ENCODE peak calls at places on chromosomes 13 and 19, in nine cellular contexts. One of them, this sample, is unnamed. For H3K27me3, the result is how much of the 10 kb centered on the place peaks cover.

GRCh38 chr13:77065456-77066147 is 38.6 kb upstream of the FBXL3 start:
- DNase-seq in HCT116: no peak
- DNase-seq in left lung: no peak
- DNase-seq in suprapubic skin: no peak
- DNase-seq in left ventricle myocardium inferior: no peak
- DNase-seq in hepatocyte: no peak
- DNase-seq in body of pancreas: no peak
- DNase-seq in HAP-1: no peak
- DNase-seq in colonic mucosa: no peak
- DNase-seq in this sample: no peak

GRCh38 chr19:19034204-19034624 is 811 bp downstream of the ARMC6 start:
- DNase-seq in body of pancreas: peak
- DNase-seq in colonic mucosa: peak
- DNase-seq in HAP-1: peak
- DNase-seq in HCT116: peak
- DNase-seq in left lung: peak
- DNase-seq in suprapubic skin: no peak
- DNase-seq in left ventricle myocardium inferior: no peak
- DNase-seq in hepatocyte: peak
- DNase-seq in this sample: peak

GRCh38 chr13:99295488-99296252 is 11.5 kb downstream of the GPR183 start:
- DNase-seq in left ventricle myocardium inferior: no peak
- DNase-seq in suprapubic skin: no peak
- DNase-seq in hepatocyte: no peak
- DNase-seq in left lung: no peak
- DNase-seq in HAP-1: no peak
- DNase-seq in HCT116: no peak
- DNase-seq in colonic mucosa: no peak
- DNase-seq in body of pancreas: no peak
- DNase-seq in this sample: no peak

GRCh38 chr13:99256709-99257108 is 1.5 kb downstream of the GPR18 start:
- DNase-seq in hepatocyte: no peak
- DNase-seq in left lung: no peak
- DNase-seq in left ventricle myocardium inferior: no peak
- DNase-seq in suprapubic skin: no peak
- DNase-seq in colonic mucosa: no peak
- DNase-seq in HAP-1: no peak
- DNase-seq in body of pancreas: no peak
- DNase-seq in HCT116: no peak
- DNase-seq in this sample: no peak

GRCh38 chr19:29537181-29537580 is 11.4 kb downstream of the VSTM2B start:
- DNase-seq in suprapubic skin: peak
- DNase-seq in HCT116: no peak
- DNase-seq in hepatocyte: no peak
- DNase-seq in body of pancreas: no peak
- DNase-seq in HAP-1: no peak
- DNase-seq in colonic mucosa: no peak
- DNase-seq in left ventricle myocardium inferior: no peak
- DNase-seq in left lung: no peak
- DNase-seq in this sample: no peak

GRCh38 chr19:56837892-56838679 is 2.4 kb downstream of the PEG3 start:
- DNase-seq in colonic mucosa: peak
- DNase-seq in body of pancreas: peak
- DNase-seq in suprapubic skin: peak
- DNase-seq in HAP-1: no peak
- DNase-seq in left ventricle myocardium inferior: peak
- DNase-seq in HCT116: no peak
- DNase-seq in left lung: peak
- DNase-seq in hepatocyte: no peak
- DNase-seq in this sample: no peak

GRCh38 chr19:11570039-11570462 is 7.4 kb downstream of the ACP5 start:
- DNase-seq in left lung: no peak
- DNase-seq in suprapubic skin: no peak
- DNase-seq in body of pancreas: no peak
- DNase-seq in HCT116: no peak
- DNase-seq in hepatocyte: no peak
- DNase-seq in colonic mucosa: no peak
- DNase-seq in HAP-1: no peak
- DNase-seq in left ventricle myocardium inferior: no peak
- DNase-seq in this sample: no peak

GRCh38 chr19:55353803-55354697 is 469 bp downstream of the COX6B2 start:
- DNase-seq in HCT116: peak
- DNase-seq in hepatocyte: peak
- DNase-seq in left lung: peak
- DNase-seq in HAP-1: peak
- DNase-seq in left ventricle myocardium inferior: peak
- DNase-seq in suprapubic skin: no peak
- DNase-seq in body of pancreas: peak
- DNase-seq in colonic mucosa: peak
- DNase-seq in this sample: peak

GRCh38 chr13:40576369-40576768 is 90.1 kb downstream of the FOXO1 start:
- DNase-seq in suprapubic skin: no peak
- DNase-seq in hepatocyte: no peak
- DNase-seq in left ventricle myocardium inferior: no peak
- DNase-seq in HAP-1: no peak
- DNase-seq in left lung: no peak
- DNase-seq in HCT116: no peak
- DNase-seq in colonic mucosa: no peak
- DNase-seq in body of pancreas: no peak
- DNase-seq in this sample: no peak

GRCh38 chr13:110319774-110320509 is 12.9 kb downstream of the COL4A2 start:
- DNase-seq in left lung: no peak
- DNase-seq in hepatocyte: no peak
- DNase-seq in body of pancreas: peak
- DNase-seq in HAP-1: no peak
- DNase-seq in HCT116: peak
- DNase-seq in suprapubic skin: no peak
- DNase-seq in colonic mucosa: no peak
- DNase-seq in left ventricle myocardium inferior: no peak
- DNase-seq in this sample: no peak

GRCh38 chr13:106291006-106291405 is 244.5 kb downstream of the EFNB2 start:
- DNase-seq in HAP-1: no peak
- DNase-seq in hepatocyte: no peak
- DNase-seq in suprapubic skin: no peak
- DNase-seq in colonic mucosa: no peak
- DNase-seq in body of pancreas: no peak
- DNase-seq in left lung: no peak
- DNase-seq in left ventricle myocardium inferior: no peak
- DNase-seq in HCT116: no peak
- DNase-seq in this sample: no peak

GRCh38 chr19:47700934-47701716 is 12.1 kb upstream of the EHD2 start:
- DNase-seq in colonic mucosa: no peak
- DNase-seq in suprapubic skin: no peak
- DNase-seq in hepatocyte: no peak
- DNase-seq in left lung: no peak
- DNase-seq in HAP-1: no peak
- DNase-seq in body of pancreas: no peak
- DNase-seq in left ventricle myocardium inferior: no peak
- DNase-seq in HCT116: no peak
- DNase-seq in this sample: no peak

GRCh38 chr13:42211704-42212103 is 60.2 kb upstream of the AKAP11 start:
- DNase-seq in hepatocyte: no peak
- DNase-seq in left ventricle myocardium inferior: no peak
- DNase-seq in left lung: no peak
- DNase-seq in body of pancreas: no peak
- DNase-seq in HCT116: no peak
- DNase-seq in colonic mucosa: no peak
- DNase-seq in HAP-1: no peak
- DNase-seq in suprapubic skin: no peak
- DNase-seq in this sample: no peak

GRCh38 chr13:90375851-90376250 is 971.6 kb upstream of the MIR17HG start:
- DNase-seq in body of pancreas: no peak
- DNase-seq in left ventricle myocardium inferior: no peak
- DNase-seq in HAP-1: no peak
- DNase-seq in HCT116: no peak
- DNase-seq in hepatocyte: no peak
- DNase-seq in left lung: no peak
- DNase-seq in suprapubic skin: no peak
- DNase-seq in colonic mucosa: no peak
- DNase-seq in this sample: no peak

GRCh38 chr13:34357435-34358232 is 539.7 kb downstream of the RFC3 start:
- DNase-seq in body of pancreas: peak
- DNase-seq in left lung: no peak
- DNase-seq in left ventricle myocardium inferior: no peak
- DNase-seq in colonic mucosa: no peak
- DNase-seq in hepatocyte: no peak
- DNase-seq in HCT116: no peak
- DNase-seq in suprapubic skin: no peak
- DNase-seq in HAP-1: no peak
- DNase-seq in this sample: no peak

GRCh38 chr13:107968470-107968869 is 246.9 kb downstream of the LIG4 start:
- DNase-seq in suprapubic skin: no peak
- DNase-seq in HCT116: no peak
- DNase-seq in left ventricle myocardium inferior: no peak
- DNase-seq in HAP-1: no peak
- DNase-seq in body of pancreas: no peak
- DNase-seq in left lung: no peak
- DNase-seq in colonic mucosa: no peak
- DNase-seq in hepatocyte: no peak
- DNase-seq in this sample: no peak

DNA sequence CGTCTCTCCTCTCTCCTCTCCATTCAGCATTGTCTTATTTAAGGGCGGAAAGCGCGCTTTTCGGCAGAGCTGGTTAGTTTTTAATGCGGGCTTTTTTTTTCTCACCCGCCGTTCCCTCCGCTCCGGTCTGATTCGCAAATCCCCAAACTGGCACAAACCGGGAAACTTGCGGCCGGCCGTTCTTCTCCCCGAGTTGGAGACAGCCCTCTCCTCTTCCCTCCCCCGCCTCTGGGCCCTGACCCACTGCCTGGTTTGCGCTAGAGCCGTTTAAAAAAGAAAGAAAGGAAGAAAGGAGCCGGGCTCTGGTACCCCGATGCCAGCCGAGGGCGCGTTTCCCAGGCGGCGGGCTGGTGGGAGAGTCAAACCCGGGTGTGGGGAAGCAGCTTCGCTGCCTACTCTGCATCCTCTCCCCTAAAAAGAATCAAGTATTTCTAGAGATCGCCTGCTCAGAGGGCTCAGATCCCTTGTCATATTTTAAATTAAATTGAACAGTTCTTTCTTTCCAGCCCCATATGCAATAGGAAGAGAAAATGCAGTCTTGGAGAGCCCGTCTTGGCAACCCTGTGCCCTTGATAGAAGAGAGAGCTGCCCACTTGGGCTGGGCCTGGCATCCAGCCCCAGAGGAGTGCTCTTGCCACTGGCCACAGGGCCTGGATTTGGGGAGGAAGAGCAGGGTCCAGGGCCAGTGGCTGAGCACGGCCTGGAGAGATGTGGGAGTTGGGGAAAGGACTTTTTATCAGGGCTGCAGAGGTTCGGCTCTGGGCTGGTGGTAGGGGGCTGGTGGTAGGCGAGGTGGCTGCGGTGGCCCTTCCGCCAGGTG is 19.0 kb downstream of the NFIX start:
- DNase-seq in suprapubic skin: no peak
- DNase-seq in body of pancreas: no peak
- DNase-seq in colonic mucosa: no peak
- DNase-seq in HCT116: no peak
- DNase-seq in left lung: peak
- DNase-seq in hepatocyte: no peak
- DNase-seq in left ventricle myocardium inferior: no peak
- DNase-seq in HAP-1: no peak
- DNase-seq in this sample: no peak
- H3K27me3 ChIP-seq in suprapubic skin: under half
- H3K27me3 ChIP-seq in body of pancreas: under half
- H3K27me3 ChIP-seq in colonic mucosa: under half
- H3K27me3 ChIP-seq in HCT116: under half
- H3K27me3 ChIP-seq in left lung: half or more
- H3K27me3 ChIP-seq in hepatocyte: half or more
- H3K27me3 ChIP-seq in left ventricle myocardium inferior: under half
- H3K27me3 ChIP-seq in HAP-1: under half
- H3K27me3 ChIP-seq in this sample: half or more

GRCh38 chr13:67966065-67966464 is 735.9 kb upstream of the PCDH9 start:
- DNase-seq in hepatocyte: no peak
- DNase-seq in HAP-1: no peak
- DNase-seq in HCT116: no peak
- DNase-seq in left lung: no peak
- DNase-seq in left ventricle myocardium inferior: no peak
- DNase-seq in suprapubic skin: no peak
- DNase-seq in body of pancreas: no peak
- DNase-seq in colonic mucosa: no peak
- DNase-seq in this sample: no peak
- H3K27me3 ChIP-seq in hepatocyte: under half
- H3K27me3 ChIP-seq in HAP-1: under half
- H3K27me3 ChIP-seq in HCT116: under half
- H3K27me3 ChIP-seq in left lung: under half
- H3K27me3 ChIP-seq in left ventricle myocardium inferior: under half
- H3K27me3 ChIP-seq in suprapubic skin: under half
- H3K27me3 ChIP-seq in body of pancreas: under half
- H3K27me3 ChIP-seq in colonic mucosa: under half
- H3K27me3 ChIP-seq in this sample: under half

DNA sequence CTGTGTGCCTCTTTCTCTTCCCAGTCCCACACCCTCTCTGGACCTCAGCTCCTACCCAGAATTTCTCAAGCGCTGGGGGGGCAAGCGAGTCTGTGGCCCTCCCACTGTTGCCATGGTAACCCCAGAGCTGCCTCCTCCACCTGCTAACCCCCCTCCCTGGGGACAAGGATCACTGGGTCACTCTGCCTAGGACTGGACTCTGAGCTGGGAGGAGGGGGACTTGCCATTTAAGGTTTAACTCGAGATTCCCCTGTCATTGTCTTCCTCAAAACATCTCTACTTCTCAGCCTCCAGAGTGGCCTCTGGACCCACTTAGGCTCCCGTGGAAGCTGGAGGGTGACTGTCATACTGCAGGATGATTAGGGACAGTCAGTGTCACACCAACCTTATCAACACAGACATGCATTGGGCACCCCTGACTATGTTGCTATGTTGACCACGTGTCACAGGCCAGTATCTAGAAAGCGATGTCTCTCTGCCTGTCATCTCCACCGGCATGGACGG is 2.2 kb downstream of the PALM3 start:
- DNase-seq in colonic mucosa: no peak
- DNase-seq in body of pancreas: no peak
- DNase-seq in hepatocyte: peak
- DNase-seq in HAP-1: no peak
- DNase-seq in suprapubic skin: no peak
- DNase-seq in left ventricle myocardium inferior: no peak
- DNase-seq in HCT116: no peak
- DNase-seq in left lung: no peak
- DNase-seq in this sample: no peak
- H3K27me3 ChIP-seq in colonic mucosa: under half
- H3K27me3 ChIP-seq in body of pancreas: under half
- H3K27me3 ChIP-seq in hepatocyte: under half
- H3K27me3 ChIP-seq in HAP-1: under half
- H3K27me3 ChIP-seq in suprapubic skin: under half
- H3K27me3 ChIP-seq in left ventricle myocardium inferior: half or more
- H3K27me3 ChIP-seq in HCT116: under half
- H3K27me3 ChIP-seq in left lung: half or more
- H3K27me3 ChIP-seq in this sample: under half

DNA sequence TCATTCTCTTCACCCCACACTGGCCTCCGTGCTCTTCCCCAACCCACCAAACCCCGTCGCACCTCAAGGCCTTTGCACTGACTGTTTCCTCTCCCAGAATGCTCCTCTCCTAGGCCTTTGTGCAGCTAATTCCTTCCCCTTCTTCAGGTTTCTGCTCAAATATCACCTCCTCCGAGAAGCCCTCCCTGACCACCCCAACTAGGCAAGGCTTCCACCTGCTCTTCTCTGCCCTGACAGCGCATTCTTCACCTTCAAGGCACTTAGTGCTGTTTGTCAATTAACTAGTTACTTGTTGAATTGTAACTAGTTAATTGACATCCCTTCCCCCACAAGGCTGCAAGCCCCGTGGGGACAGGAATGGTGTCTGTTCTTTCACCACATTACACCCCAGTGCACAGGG is 7.8 kb upstream of the NCCRP1 start:
- DNase-seq in left ventricle myocardium inferior: no peak
- DNase-seq in HCT116: no peak
- DNase-seq in colonic mucosa: no peak
- DNase-seq in left lung: no peak
- DNase-seq in suprapubic skin: no peak
- DNase-seq in hepatocyte: no peak
- DNase-seq in HAP-1: no peak
- DNase-seq in body of pancreas: no peak
- DNase-seq in this sample: no peak
- H3K27me3 ChIP-seq in left ventricle myocardium inferior: half or more
- H3K27me3 ChIP-seq in HCT116: under half
- H3K27me3 ChIP-seq in colonic mucosa: under half
- H3K27me3 ChIP-seq in left lung: under half
- H3K27me3 ChIP-seq in suprapubic skin: under half
- H3K27me3 ChIP-seq in hepatocyte: under half
- H3K27me3 ChIP-seq in HAP-1: under half
- H3K27me3 ChIP-seq in body of pancreas: under half
- H3K27me3 ChIP-seq in this sample: under half

This sample was measured in CD4-positive, alpha-beta T cell.